ENCODE peak calls at places on chromosomes 2 and 18, in six cellular contexts. O is fibroblast of lung, R is neural progenitor cell, Z is PC-3, A is astrocyte, P is kidney. N is an unnamed sample.
A peak's percentile ranks its signal among the peaks of the same experiment; 100 is the strongest.

GRCh38 chr18:65752625-65753325 is 2.0 kb downstream of the CDH7 start:
- DNase-seq in A (no peak), Z (no peak), O (no peak), R (no peak), P (no peak), N (no peak)

GRCh38 chr18:67516432-67517223 is at the start of gene DSEL:
- DNase-seq in O (peak; percentile 92), R (peak; percentile 95), Z (peak; percentile 89), P (peak; percentile 100), A (peak; percentile 79), N (peak; percentile 100)

GRCh38 chr2:227884511-227884947 is 13.1 kb downstream of the DAW1 start:
- DNase-seq in O (peak; percentile 58), A (peak; percentile 50), P (peak; percentile 74), Z (peak; percentile 79), R (peak; percentile 82), N (peak; percentile 97)

GRCh38 chr2:74440378-74441110 is 1.2 kb downstream of the RTKN start:
- DNase-seq in P (peak; percentile 97), Z (peak; percentile 82), A (peak; percentile 64), R (peak; percentile 94), O (peak; percentile 83), N (peak; percentile 95)

GRCh38 chr2:21372654-21373053 is 248.9 kb downstream of the TDRD15 start:
- DNase-seq in R (peak; percentile 41), O (no peak), P (no peak), Z (peak; percentile 17), A (no peak), N (peak; percentile 84)

GRCh38 chr2:3172265-3172935 is 205.2 kb downstream of the EIPR1 start:
- DNase-seq in A (no peak), O (no peak), P (no peak), R (no peak), Z (no peak), N (no peak)

GRCh38 chr18:56067216-56067611 is 479.2 kb upstream of the TCF4 start:
- DNase-seq in P (no peak), O (no peak), R (no peak), A (no peak), Z (no peak), N (no peak)

GRCh38 chr2:203636896-203637818 is 69.3 kb upstream of the CD28 start:
- DNase-seq in Z (no peak), O (peak; percentile 23), P (no peak), A (no peak), R (no peak), N (peak; percentile 52)

GRCh38 chr18:5097116-5097703 is 99.8 kb downstream of the AKAIN1 start:
- DNase-seq in A (no peak), O (no peak), P (no peak), Z (no peak), R (no peak), N (peak; percentile 67)

GRCh38 chr2:21424375-21424774 is 300.6 kb downstream of the TDRD15 start:
- DNase-seq in Z (no peak), R (no peak), A (no peak), P (no peak), O (no peak), N (no peak)

GRCh38 chr2:221574231-221574570 is 2.1 kb upstream of the EPHA4 start:
- DNase-seq in Z (no peak), P (no peak), A (no peak), O (no peak), R (no peak), N (no peak)

GRCh38 chr2:101696272-101697123 is 1.0 kb upstream of the MAP4K4 start:
- DNase-seq in O (no peak), P (peak; percentile 67), Z (peak; percentile 51), A (no peak), R (no peak), N (no peak)

GRCh38 chr2:101698419-101699190 is 1.1 kb downstream of the MAP4K4 start:
- DNase-seq in R (no peak), O (peak; percentile 45), P (no peak), A (peak; percentile 23), Z (peak; percentile 52), N (no peak)

GRCh38 chr2:101699191-101699938 is 1.9 kb downstream of the MAP4K4 start:
- DNase-seq in P (no peak), Z (peak; percentile 40), O (peak; percentile 39), R (peak; percentile 35), A (peak; percentile 27), N (no peak)

GRCh38 chr2:101697794-101698418 is 399 bp downstream of the MAP4K4 start:
- DNase-seq in R (peak; percentile 68), O (no peak), A (no peak), Z (peak; percentile 8), P (peak; percentile 70), N (peak; percentile 57)

DNA sequence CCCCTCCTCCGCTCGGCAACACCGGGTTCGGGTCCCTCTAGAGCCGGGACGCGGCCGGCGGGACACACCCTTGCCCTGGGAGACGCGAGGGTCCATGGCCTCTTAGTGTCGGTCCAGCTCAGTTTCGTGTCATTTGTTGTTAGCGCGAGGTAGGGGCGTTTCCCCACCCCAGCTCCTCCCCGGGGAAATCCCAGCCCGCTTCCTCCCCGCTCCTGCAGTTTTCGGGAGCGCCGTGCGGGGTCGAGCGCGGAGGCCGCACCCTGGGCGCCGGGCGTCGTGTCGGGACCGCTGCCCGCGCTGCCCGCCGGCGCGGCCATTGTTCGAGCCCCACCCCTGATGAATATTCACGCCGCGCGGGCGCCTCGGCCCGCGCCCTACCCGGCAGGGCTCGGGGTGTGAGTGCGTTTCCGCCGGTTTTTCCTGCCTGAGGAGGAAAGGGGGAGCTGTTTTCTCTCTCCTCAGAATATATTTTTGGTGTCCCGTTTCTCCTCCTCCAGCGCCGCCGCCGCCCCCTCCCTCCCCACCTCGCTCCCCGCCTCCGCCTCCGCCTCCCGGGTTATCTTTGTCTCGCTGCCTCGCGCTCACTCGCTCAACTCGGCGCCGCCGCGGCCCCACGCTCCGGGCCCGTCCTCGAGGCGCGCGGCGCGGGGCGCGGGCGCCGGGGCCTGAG is at the start of gene MAP4K4:
- DNase-seq in A (peak; percentile 71), P (peak; percentile 94), R (peak; percentile 84), O (peak; percentile 82), Z (peak; percentile 84), N (peak; percentile 89)
- TF ChIP-seq CTCF in A (no peak), P (no peak), R (peak; percentile 39), O (no peak), Z (peak; percentile 27), N (peak; percentile 58)

DNA sequence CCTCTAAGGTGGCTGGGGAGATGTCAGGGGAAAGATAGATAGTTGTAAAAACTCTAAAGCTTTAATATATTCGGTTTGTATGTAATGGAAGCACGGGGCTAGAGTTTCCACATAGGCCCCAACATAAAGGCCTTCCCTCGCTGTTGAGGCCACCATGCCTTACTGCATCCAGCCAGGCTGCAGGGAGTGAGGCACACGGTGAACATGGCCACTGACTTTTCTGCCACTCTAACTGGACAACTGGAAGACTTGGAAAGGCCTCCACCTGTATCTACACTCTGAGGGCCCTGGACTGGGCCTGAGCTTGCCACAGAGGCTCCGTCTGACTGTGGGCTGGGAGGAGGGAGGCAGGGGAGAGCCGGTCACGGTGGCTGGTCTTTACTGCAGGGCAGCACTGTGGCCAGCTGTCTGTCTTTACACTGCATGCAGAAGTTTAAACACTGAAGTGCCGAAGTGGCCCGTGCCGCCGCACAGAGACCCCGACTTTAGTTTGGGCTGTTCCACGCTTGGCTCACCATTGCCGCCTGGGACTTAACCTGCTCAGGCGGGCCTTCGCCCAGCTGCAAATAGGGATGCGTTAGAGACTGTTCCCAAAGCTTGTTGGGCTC is 66.7 kb downstream of the EMILIN2 start:
- DNase-seq in P (peak; percentile 74), O (no peak), Z (no peak), A (no peak), R (no peak), N (no peak)
- H3K9ac ChIP-seq in P (no peak overlapping the region), O (no peak overlapping the region), Z (no peak overlapping the region), A (no peak overlapping the region), R (no peak overlapping the region), N (no peak overlapping the region)

GRCh38 chr2:55063226-55063625 is 13.0 kb upstream of the RTN4 start:
- DNase-seq in P (no peak), R (no peak), O (no peak), A (no peak), Z (no peak), N (no peak)

GRCh38 chr2:55059793-55060192 is 9.5 kb upstream of the RTN4 start:
- DNase-seq in P (no peak), A (peak; percentile 16), R (no peak), O (peak; percentile 42), Z (no peak), N (no peak)

GRCh38 chr2:55062754-55063153 is 12.5 kb upstream of the RTN4 start:
- DNase-seq in R (no peak), P (no peak), O (no peak), Z (no peak), A (no peak), N (no peak)

GRCh38 chr2:55063713-55064323 is 13.6 kb upstream of the RTN4 start:
- DNase-seq in A (no peak), Z (no peak), P (no peak), R (no peak), O (no peak), N (no peak)

DNA sequence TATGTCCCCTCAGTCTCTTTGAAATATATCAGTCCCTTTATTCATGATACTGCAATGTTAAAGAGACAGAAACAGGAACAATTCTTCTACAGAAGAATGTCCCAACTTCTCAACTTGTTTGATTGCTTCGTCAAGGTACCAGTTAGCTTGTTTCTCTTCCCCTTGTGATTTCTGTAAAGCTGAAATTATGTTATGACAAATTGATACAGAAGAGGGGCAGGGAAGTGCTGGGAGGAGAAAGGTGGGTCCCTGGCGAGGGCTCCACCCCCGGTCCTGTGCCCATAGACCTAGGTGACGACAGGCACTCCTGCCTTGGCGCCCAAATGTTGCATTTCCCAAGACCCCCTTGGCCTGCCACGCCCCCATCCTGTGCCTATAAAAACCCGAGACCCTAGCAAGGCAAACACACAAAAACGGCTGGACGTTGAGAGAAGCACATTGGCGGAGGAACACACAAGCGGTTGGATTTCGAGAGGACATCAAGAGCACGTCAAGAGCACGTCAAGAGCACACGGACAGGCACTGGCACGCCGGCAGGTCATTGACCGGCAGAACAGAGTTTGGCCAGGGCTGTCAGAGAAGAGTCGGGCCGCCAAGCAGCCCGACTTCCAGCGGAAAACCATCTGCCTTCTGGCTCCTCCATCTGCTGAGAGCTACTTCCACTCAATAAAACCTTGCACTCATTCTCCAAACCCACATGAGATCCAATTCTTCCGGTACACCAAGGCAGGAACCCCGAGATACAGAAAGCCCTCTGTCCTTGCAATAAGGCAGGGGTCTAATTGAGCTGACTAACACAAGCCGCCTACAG is 11.5 kb upstream of the RTN4 start:
- DNase-seq in Z (no peak), A (no peak), O (no peak), R (no peak), P (no peak), N (no peak)
- H3K4me3 ChIP-seq in Z (no peak overlapping the region), A (no peak overlapping the region), O (no peak overlapping the region), R (no peak overlapping the region), P (no peak overlapping the region), N (no peak overlapping the region)

DNA sequence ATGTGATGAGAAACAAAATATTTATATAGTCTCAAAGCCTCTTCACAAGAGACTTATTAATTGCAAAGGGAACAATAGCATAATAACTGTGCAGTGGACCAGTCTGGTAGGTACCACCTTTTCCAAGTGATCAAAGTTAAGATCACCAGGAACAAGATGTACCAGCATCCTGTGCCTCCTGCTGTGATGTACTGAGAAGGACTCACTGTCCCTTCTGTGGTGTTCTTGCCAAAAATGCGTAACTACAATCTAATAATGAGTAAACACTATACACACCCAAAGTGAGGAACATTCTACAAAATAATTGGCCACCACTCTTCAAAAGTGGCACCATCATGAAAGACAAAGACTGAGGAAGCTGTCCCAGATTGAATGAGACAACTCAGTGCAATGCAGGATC is 14.5 kb downstream of the GNLY start:
- DNase-seq in O (no peak), P (no peak), R (no peak), A (no peak), Z (no peak), N (no peak)
- TF ChIP-seq CTCF in O (no peak), P (no peak), R (no peak), A (no peak), Z (no peak), N (no peak)

GRCh38 chr18:39360072-39360471 is 1794.5 kb upstream of the CELF4 start:
- DNase-seq in A (no peak), R (no peak), O (no peak), Z (no peak), P (no peak), N (no peak)
- H3K9ac ChIP-seq in A (no peak overlapping the region), R (no peak overlapping the region), O (no peak overlapping the region), Z (no peak overlapping the region), P (no peak overlapping the region), N (no peak overlapping the region)